ENCODE peak calls at places on chromosome 16, in ten cellular contexts. I is NCI-H1930; M is sigmoid colon; V is head of caudate nucleus; J is stimulated activated CD4-positive, alpha-beta T cell treated with anti-CD3 and anti-CD28 coated beads, Interleukin-15, amount 100 ng/mL, for 1 hour; N is amygdala; Z is effector CD4-positive, alpha-beta T cell; K is lower lobe of right lung; Y is OCI-LY7; R is myocyte. X is an unnamed sample.

GRCh38 chr16:61595605-61596004 is 440.6 kb downstream of the CDH8 start:
- DNase-seq in I (no peak), M (no peak), V (no peak), J (no peak), N (no peak), Z (no peak), K (no peak), Y (no peak), R (no peak), X (no peak)

GRCh38 chr16:68408967-68409366 is 39.3 kb downstream of the SMPD3 start:
- DNase-seq in I (no peak), M (no peak), V (no peak), J (no peak), N (no peak), Z (no peak), K (peak; percentile 10), Y (no peak), R (no peak), X (no peak)

GRCh38 chr16:2426941-2427361 is 2.3 kb upstream of the CCNF start:
- DNase-seq in I (no peak), M (peak; percentile 66), V (no peak), J (no peak), N (no peak), Z (no peak), K (peak; percentile 73), Y (no peak), R (no peak), X (no peak)

GRCh38 chr16:81321537-81321936 is 6.8 kb downstream of the GAN start:
- DNase-seq in I (no peak), M (no peak), V (no peak), J (no peak), N (no peak), Z (no peak), K (no peak), Y (no peak), R (no peak), X (no peak)

GRCh38 chr16:67672739-67673662 is 6.4 kb downstream of the C16orf86 start:
- DNase-seq in I (peak; percentile 8), M (peak; percentile 83), V (peak; percentile 72), J (no peak), N (no peak), Z (peak; percentile 42), K (peak; percentile 77), Y (peak; percentile 80), R (peak; percentile 92), X (no peak)

GRCh38 chr16:88659160-88659559 is 3.7 kb downstream of the MVD start:
- DNase-seq in I (no peak), M (no peak), V (no peak), J (no peak), N (no peak), Z (no peak), K (no peak), Y (no peak), R (no peak), X (no peak)

GRCh38 chr16:46632778-46633733 is 11.9 kb upstream of the SHCBP1 start:
- DNase-seq in I (no peak), M (no peak), V (no peak), J (no peak), N (no peak), Z (no peak), K (no peak), Y (no peak), R (no peak), X (peak; percentile 88)

GRCh38 chr16:22109258-22109898 is 17.0 kb downstream of the VWA3A start:
- DNase-seq in I (no peak), M (no peak), V (no peak), J (no peak), N (no peak), Z (no peak), K (no peak), Y (no peak), R (no peak), X (no peak)

GRCh38 chr16:89443727-89444084 is 46.7 kb downstream of the ANKRD11 start:
- DNase-seq in I (no peak), M (no peak), V (no peak), J (no peak), N (no peak), Z (no peak), K (no peak), Y (no peak), R (no peak), X (no peak)

GRCh38 chr16:80997139-80997798 is 9.4 kb downstream of the CMC2 start:
- DNase-seq in I (no peak), M (no peak), V (no peak), J (no peak), N (no peak), Z (no peak), K (no peak), Y (peak; percentile 7), R (no peak), X (no peak)

GRCh38 chr16:50351116-50351515 is 17.7 kb downstream of the BRD7 start:
- DNase-seq in I (no peak), M (no peak), V (no peak), J (no peak), N (no peak), Z (no peak), K (no peak), Y (no peak), R (no peak), X (no peak)

GRCh38 chr16:68444058-68444657 is 4.2 kb downstream of the SMPD3 start:
- DNase-seq in I (no peak), M (no peak), V (no peak), J (no peak), N (no peak), Z (no peak), K (no peak), Y (no peak), R (peak; percentile 69), X (no peak)

GRCh38 chr16:29698484-29699323 is 19.7 kb downstream of the QPRT start:
- DNase-seq in I (no peak), M (no peak), V (no peak), J (no peak), N (no peak), Z (no peak), K (peak; percentile 25), Y (no peak), R (no peak), X (no peak)

GRCh38 chr16:1383556-1383955 is 30.9 kb downstream of the UNKL start:
- DNase-seq in I (no peak), M (no peak), V (no peak), J (no peak), N (no peak), Z (no peak), K (no peak), Y (no peak), R (no peak), X (no peak)

GRCh38 chr16:8661703-8662102 is 12.7 kb upstream of the ABAT start:
- DNase-seq in I (no peak), M (no peak), V (no peak), J (no peak), N (no peak), Z (no peak), K (no peak), Y (no peak), R (no peak), X (no peak)

X was measured in iPS DF 19.7.